ENCODE peak calls at places on chromosomes 3 and 15, in ten cellular contexts. C is NCI-H2081 treated with DMSO at 0.1 percent for 48 hours; X is PC-9; D is upper lobe of right lung; T is progenitor cell of endocrine pancreas; R is cardiac fibroblast; J is ELR; M is non-pigmented ciliary epithelial cell; V is germinal center; G is stimulated activated CD8-positive, alpha-beta memory T cell treated with anti-CD3 and anti-CD28 coated beads, Interleukin-7, amount 100 ng/mL, for 1 hour. F is an unnamed sample.
A peak's percentile ranks its signal among the peaks of the same experiment; 100 is the strongest.

GRCh38 chr3:33426068-33426467 is 14.1 kb downstream of the UBP1 start:
- DNase-seq in C (peak; percentile 83), X (no peak), D (no peak), T (no peak), R (no peak), J (no peak), M (no peak), V (no peak), G (no peak), F (no peak)

GRCh38 chr3:155890671-155891190 is 20.3 kb downstream of the GMPS start:
- DNase-seq in C (no peak), X (no peak), D (no peak), T (no peak), R (peak; percentile 65), J (peak; percentile 45), M (no peak), V (no peak), G (no peak), F (no peak)

GRCh38 chr3:196524527-196524926 is 9.4 kb upstream of the SMCO1 start:
- DNase-seq in C (no peak), X (no peak), D (no peak), T (no peak), R (peak; percentile 46), J (peak; percentile 43), M (no peak), V (no peak), G (no peak), F (no peak)

GRCh38 chr3:179852117-179852886 is 184.4 kb downstream of the PEX5L start:
- DNase-seq in C (no peak), X (no peak), D (no peak), T (no peak), R (peak; percentile 41), J (peak; percentile 85), M (peak; percentile 35), V (no peak), G (no peak), F (peak; percentile 32)

GRCh38 chr15:42879390-42879912 is 41.1 kb downstream of the TTBK2 start:
- DNase-seq in C (no peak), X (no peak), D (no peak), T (no peak), R (no peak), J (no peak), M (no peak), V (no peak), G (no peak), F (no peak)

GRCh38 chr3:32398531-32398930 is 6.9 kb downstream of the CMTM7 start:
- DNase-seq in C (no peak), X (no peak), D (peak; percentile 74), T (no peak), R (no peak), J (no peak), M (no peak), V (no peak), G (no peak), F (no peak)

GRCh38 chr15:100588638-100589242 is 13.2 kb downstream of the LINS1 start:
- DNase-seq in C (no peak), X (no peak), D (no peak), T (no peak), R (peak; percentile 36), J (peak; percentile 45), M (no peak), V (no peak), G (no peak), F (no peak)

GRCh38 chr15:85380217-85380859 is at the start of gene AKAP13:
- DNase-seq in C (peak; percentile 92), X (peak; percentile 94), D (peak; percentile 99), T (peak; percentile 91), R (peak; percentile 99), J (peak; percentile 99), M (peak; percentile 99), V (peak; percentile 96), G (peak; percentile 80), F (peak; percentile 94)

GRCh38 chr3:147813256-147813655 is 404.1 kb downstream of the ZIC1 start:
- DNase-seq in C (no peak), X (no peak), D (no peak), T (no peak), R (no peak), J (no peak), M (no peak), V (no peak), G (no peak), F (no peak)

GRCh38 chr15:48642795-48643194 is 2.7 kb downstream of the FBN1 start:
- DNase-seq in C (no peak), X (no peak), D (no peak), T (no peak), R (peak; percentile 53), J (peak; percentile 41), M (no peak), V (no peak), G (no peak), F (no peak)

GRCh38 chr3:32577621-32578556 is 7.2 kb upstream of the DYNC1LI1 start:
- DNase-seq in C (no peak), X (no peak), D (no peak), T (no peak), R (peak; percentile 59), J (no peak), M (no peak), V (peak; percentile 56), G (no peak), F (peak; percentile 51)

F was measured in GM06990.